ENCODE peak calls at places on chromosomes 13 and 19, in six cellular contexts. H is NCI-H1092 treated with DMSO at 0.1 percent for 48 hours; F is stimulated activated CD8-positive, alpha-beta memory T cell treated with anti-CD3 and anti-CD28 coated beads, Interleukin-4, amount 100 ng/mL, for 48 hours; W is WERI-Rb-1; T is heart right ventricle; M is stimulated activated CD4-positive, alpha-beta T cell treated with anti-CD3 and anti-CD28 coated beads, Interleukin-1b, Interleukin-23, amount 100 ng/mL, for 24 hours. P is an unnamed sample.

GRCh38 chr19:1275260-1275975 is at the start of gene FAM174C:
- DNase-seq in H (peak; percentile 95), F (peak; percentile 98), W (peak; percentile 97), T (peak; percentile 96), M (peak; percentile 96), P (peak; percentile 97)

GRCh38 chr19:56721714-56722113 is 50.2 kb upstream of the ZNF835 start:
- DNase-seq in H (no peak), F (no peak), W (no peak), T (no peak), M (no peak), P (no peak)

GRCh38 chr19:33000910-33001309 is 28.9 kb downstream of the FAAP24 start:
- DNase-seq in H (no peak), F (no peak), W (no peak), T (no peak), M (no peak), P (no peak)

GRCh38 chr19:18718015-18718526 is 34.6 kb downstream of the CRTC1 start:
- DNase-seq in H (no peak), F (no peak), W (no peak), T (no peak), M (no peak), P (no peak)

GRCh38 chr13:105410602-105411001 is 1124.9 kb downstream of the EFNB2 start:
- DNase-seq in H (peak; percentile 29), F (peak; percentile 59), W (peak; percentile 54), T (peak; percentile 49), M (peak; percentile 14), P (peak; percentile 86)

GRCh38 chr19:1166872-1167573 is 7.0 kb downstream of the SBNO2 start:
- DNase-seq in H (no peak), F (no peak), W (no peak), T (no peak), M (no peak), P (peak; percentile 48)

GRCh38 chr19:33463194-33463593 is 58.4 kb downstream of the PEPD start:
- DNase-seq in H (peak; percentile 32), F (no peak), W (no peak), T (no peak), M (no peak), P (no peak)

GRCh38 chr13:46622918-46623256 is 69.9 kb downstream of the LRCH1 start:
- DNase-seq in H (peak; percentile 35), F (no peak), W (peak; percentile 81), T (peak; percentile 63), M (no peak), P (peak; percentile 69)

GRCh38 chr13:45119469-45119989 is 781 bp upstream of the GTF2F2 start:
- DNase-seq in H (no peak), F (peak; percentile 69), W (no peak), T (peak; percentile 8), M (peak; percentile 41), P (peak; percentile 34)

GRCh38 chr13:22744688-22745452 is 435.9 kb upstream of the SGCG start:
- DNase-seq in H (no peak), F (no peak), W (no peak), T (no peak), M (no peak), P (no peak)

GRCh38 chr19:13015361-13016231 is 20.3 kb downstream of the NFIX start:
- DNase-seq in H (no peak), F (no peak), W (no peak), T (no peak), M (no peak), P (no peak)

GRCh38 chr19:48152552-48152951 is 17.6 kb downstream of the LIG1 start:
- DNase-seq in H (peak; percentile 13), F (peak; percentile 82), W (peak; percentile 56), T (peak; percentile 52), M (peak; percentile 30), P (peak; percentile 77)

GRCh38 chr19:8137425-8137824 is 12.0 kb downstream of the FBN3 start:
- DNase-seq in H (no peak), F (no peak), W (no peak), T (no peak), M (no peak), P (no peak)

P was measured in testis.